ENCODE peak calls at places on chromosomes 3 and 15, in nine cellular contexts. One of them, this sample, is unnamed.

GRCh38 chr3:11510001-11510760 is 133.5 kb downstream of the VGLL4 start:
- DNase-seq in A549: no peak
- DNase-seq in pancreas: no peak
- DNase-seq in IMR-90: no peak
- DNase-seq in neural crest cell: peak; percentile 56
- DNase-seq in uterus: peak; percentile 61
- DNase-seq in BJ: no peak
- DNase-seq in fibroblast of lung: no peak
- DNase-seq in mesothelial cell of epicardium: no peak
- DNase-seq in this sample: peak; percentile 50

GRCh38 chr3:50156991-50157493 is 1.9 kb downstream of the SEMA3F start:
- DNase-seq in A549: no peak
- DNase-seq in pancreas: no peak
- DNase-seq in IMR-90: peak; percentile 40
- DNase-seq in neural crest cell: no peak
- DNase-seq in uterus: no peak
- DNase-seq in BJ: no peak
- DNase-seq in fibroblast of lung: peak; percentile 32
- DNase-seq in mesothelial cell of epicardium: no peak
- DNase-seq in this sample: peak; percentile 65

GRCh38 chr3:39349080-39349479 is 19.6 kb downstream of the CCR8 start:
- DNase-seq in A549: no peak
- DNase-seq in pancreas: no peak
- DNase-seq in IMR-90: no peak
- DNase-seq in neural crest cell: no peak
- DNase-seq in uterus: no peak
- DNase-seq in BJ: no peak
- DNase-seq in fibroblast of lung: no peak
- DNase-seq in mesothelial cell of epicardium: no peak
- DNase-seq in this sample: no peak

GRCh38 chr3:71238267-71238985 is 345.1 kb downstream of the FOXP1 start:
- DNase-seq in A549: no peak
- DNase-seq in pancreas: no peak
- DNase-seq in IMR-90: peak; percentile 16
- DNase-seq in neural crest cell: no peak
- DNase-seq in uterus: no peak
- DNase-seq in BJ: no peak
- DNase-seq in fibroblast of lung: no peak
- DNase-seq in mesothelial cell of epicardium: no peak
- DNase-seq in this sample: no peak

GRCh38 chr3:71074416-71074815 is 509.1 kb downstream of the FOXP1 start:
- DNase-seq in A549: no peak
- DNase-seq in pancreas: no peak
- DNase-seq in IMR-90: peak; percentile 43
- DNase-seq in neural crest cell: no peak
- DNase-seq in uterus: no peak
- DNase-seq in BJ: no peak
- DNase-seq in fibroblast of lung: peak; percentile 45
- DNase-seq in mesothelial cell of epicardium: no peak
- DNase-seq in this sample: no peak

GRCh38 chr15:28147827-28148226 is 48.7 kb upstream of the OCA2 start:
- DNase-seq in A549: no peak
- DNase-seq in pancreas: no peak
- DNase-seq in IMR-90: no peak
- DNase-seq in neural crest cell: no peak
- DNase-seq in uterus: no peak
- DNase-seq in BJ: no peak
- DNase-seq in fibroblast of lung: no peak
- DNase-seq in mesothelial cell of epicardium: no peak
- DNase-seq in this sample: no peak

GRCh38 chr3:170178631-170179030 is 2.9 kb downstream of the PHC3 start:
- DNase-seq in A549: no peak
- DNase-seq in pancreas: no peak
- DNase-seq in IMR-90: no peak
- DNase-seq in neural crest cell: no peak
- DNase-seq in uterus: no peak
- DNase-seq in BJ: no peak
- DNase-seq in fibroblast of lung: no peak
- DNase-seq in mesothelial cell of epicardium: no peak
- DNase-seq in this sample: no peak

GRCh38 chr3:45565341-45565740 is 29.2 kb upstream of the LIMD1 start:
- DNase-seq in A549: no peak
- DNase-seq in pancreas: no peak
- DNase-seq in IMR-90: no peak
- DNase-seq in neural crest cell: no peak
- DNase-seq in uterus: no peak
- DNase-seq in BJ: no peak
- DNase-seq in fibroblast of lung: no peak
- DNase-seq in mesothelial cell of epicardium: no peak
- DNase-seq in this sample: no peak

GRCh38 chr3:126005951-126006350 is 37.0 kb downstream of the ROPN1B start:
- DNase-seq in A549: no peak
- DNase-seq in pancreas: no peak
- DNase-seq in IMR-90: peak; percentile 82
- DNase-seq in neural crest cell: no peak
- DNase-seq in uterus: no peak
- DNase-seq in BJ: peak; percentile 51
- DNase-seq in fibroblast of lung: peak; percentile 74
- DNase-seq in mesothelial cell of epicardium: no peak
- DNase-seq in this sample: no peak

GRCh38 chr3:102181202-102181920 is 253.5 kb upstream of the ZPLD1 start:
- DNase-seq in A549: peak; percentile 75
- DNase-seq in pancreas: peak; percentile 31
- DNase-seq in IMR-90: peak; percentile 88
- DNase-seq in neural crest cell: no peak
- DNase-seq in uterus: no peak
- DNase-seq in BJ: peak; percentile 53
- DNase-seq in fibroblast of lung: peak; percentile 86
- DNase-seq in mesothelial cell of epicardium: no peak
- DNase-seq in this sample: no peak

GRCh38 chr3:188635258-188636038 is 481.5 kb downstream of the LPP start:
- DNase-seq in A549: no peak
- DNase-seq in pancreas: peak; percentile 19
- DNase-seq in IMR-90: peak; percentile 80
- DNase-seq in neural crest cell: no peak
- DNase-seq in uterus: no peak
- DNase-seq in BJ: peak; percentile 19
- DNase-seq in fibroblast of lung: peak; percentile 81
- DNase-seq in mesothelial cell of epicardium: no peak
- DNase-seq in this sample: no peak

GRCh38 chr15:98147415-98147814 is 186.9 kb downstream of the ARRDC4 start:
- DNase-seq in A549: no peak
- DNase-seq in pancreas: no peak
- DNase-seq in IMR-90: no peak
- DNase-seq in neural crest cell: no peak
- DNase-seq in uterus: no peak
- DNase-seq in BJ: no peak
- DNase-seq in fibroblast of lung: no peak
- DNase-seq in mesothelial cell of epicardium: no peak
- DNase-seq in this sample: no peak

GRCh38 chr15:36291501-36291900 is 287.9 kb upstream of the CDIN1 start:
- DNase-seq in A549: no peak
- DNase-seq in pancreas: no peak
- DNase-seq in IMR-90: no peak
- DNase-seq in neural crest cell: no peak
- DNase-seq in uterus: no peak
- DNase-seq in BJ: no peak
- DNase-seq in fibroblast of lung: no peak
- DNase-seq in mesothelial cell of epicardium: no peak
- DNase-seq in this sample: no peak

GRCh38 chr15:41506796-41507341 is 6.8 kb downstream of the LTK start:
- DNase-seq in A549: no peak
- DNase-seq in pancreas: no peak
- DNase-seq in IMR-90: no peak
- DNase-seq in neural crest cell: no peak
- DNase-seq in uterus: no peak
- DNase-seq in BJ: no peak
- DNase-seq in fibroblast of lung: no peak
- DNase-seq in mesothelial cell of epicardium: no peak
- DNase-seq in this sample: no peak

GRCh38 chr15:98734472-98735284 is 86.3 kb downstream of the IGF1R start:
- DNase-seq in A549: no peak
- DNase-seq in pancreas: no peak
- DNase-seq in IMR-90: peak; percentile 48
- DNase-seq in neural crest cell: no peak
- DNase-seq in uterus: no peak
- DNase-seq in BJ: no peak
- DNase-seq in fibroblast of lung: no peak
- DNase-seq in mesothelial cell of epicardium: no peak
- DNase-seq in this sample: no peak

GRCh38 chr15:78616506-78616905 is 4.3 kb downstream of the CHRNA3 start:
- DNase-seq in A549: no peak
- DNase-seq in pancreas: no peak
- DNase-seq in IMR-90: no peak
- DNase-seq in neural crest cell: no peak
- DNase-seq in uterus: no peak
- DNase-seq in BJ: no peak
- DNase-seq in fibroblast of lung: no peak
- DNase-seq in mesothelial cell of epicardium: no peak
- DNase-seq in this sample: no peak
- TF ChIP-seq CTCF in A549: no peak
- TF ChIP-seq CTCF in pancreas: no peak
- TF ChIP-seq CTCF in IMR-90: no peak
- TF ChIP-seq CTCF in neural crest cell: no peak
- TF ChIP-seq CTCF in uterus: no peak
- TF ChIP-seq CTCF in BJ: no peak
- TF ChIP-seq CTCF in fibroblast of lung: no peak
- TF ChIP-seq CTCF in mesothelial cell of epicardium: no peak
- TF ChIP-seq CTCF in this sample: no peak

GRCh38 chr3:27910456-27910855 is 188.3 kb upstream of the EOMES start:
- DNase-seq in A549: no peak
- DNase-seq in pancreas: no peak
- DNase-seq in IMR-90: no peak
- DNase-seq in neural crest cell: no peak
- DNase-seq in uterus: peak; percentile 13
- DNase-seq in BJ: no peak
- DNase-seq in fibroblast of lung: no peak
- DNase-seq in mesothelial cell of epicardium: no peak
- DNase-seq in this sample: no peak

GRCh38 chr3:27914199-27914598 is 192.1 kb upstream of the EOMES start:
- DNase-seq in A549: peak; percentile 18
- DNase-seq in pancreas: no peak
- DNase-seq in IMR-90: no peak
- DNase-seq in neural crest cell: no peak
- DNase-seq in uterus: no peak
- DNase-seq in BJ: no peak
- DNase-seq in fibroblast of lung: no peak
- DNase-seq in mesothelial cell of epicardium: no peak
- DNase-seq in this sample: no peak
- TF ChIP-seq CTCF in A549: peak; percentile 5
- TF ChIP-seq CTCF in pancreas: no peak
- TF ChIP-seq CTCF in IMR-90: no peak
- TF ChIP-seq CTCF in neural crest cell: no peak
- TF ChIP-seq CTCF in uterus: no peak
- TF ChIP-seq CTCF in BJ: no peak
- TF ChIP-seq CTCF in fibroblast of lung: no peak
- TF ChIP-seq CTCF in mesothelial cell of epicardium: no peak
- TF ChIP-seq CTCF in this sample: no peak

GRCh38 chr3:160643994-160644393 is 33.0 kb upstream of the ARL14 start:
- DNase-seq in A549: no peak
- DNase-seq in pancreas: no peak
- DNase-seq in IMR-90: peak; percentile 17
- DNase-seq in neural crest cell: no peak
- DNase-seq in uterus: no peak
- DNase-seq in BJ: no peak
- DNase-seq in fibroblast of lung: no peak
- DNase-seq in mesothelial cell of epicardium: no peak
- DNase-seq in this sample: no peak
- TF ChIP-seq CTCF in A549: no peak
- TF ChIP-seq CTCF in pancreas: no peak
- TF ChIP-seq CTCF in IMR-90: peak; percentile 26
- TF ChIP-seq CTCF in neural crest cell: peak; percentile 38
- TF ChIP-seq CTCF in uterus: no peak
- TF ChIP-seq CTCF in BJ: no peak
- TF ChIP-seq CTCF in fibroblast of lung: no peak
- TF ChIP-seq CTCF in mesothelial cell of epicardium: no peak
- TF ChIP-seq CTCF in this sample: peak; percentile 11

GRCh38 chr3:49131576-49131975 is 1.3 kb downstream of the LAMB2 start:
- DNase-seq in A549: no peak
- DNase-seq in pancreas: no peak
- DNase-seq in IMR-90: no peak
- DNase-seq in neural crest cell: no peak
- DNase-seq in uterus: no peak
- DNase-seq in BJ: no peak
- DNase-seq in fibroblast of lung: no peak
- DNase-seq in mesothelial cell of epicardium: no peak
- DNase-seq in this sample: no peak

GRCh38 chr3:49132073-49132436 is 795 bp downstream of the LAMB2 start:
- DNase-seq in A549: no peak
- DNase-seq in pancreas: no peak
- DNase-seq in IMR-90: no peak
- DNase-seq in neural crest cell: no peak
- DNase-seq in uterus: no peak
- DNase-seq in BJ: no peak
- DNase-seq in fibroblast of lung: no peak
- DNase-seq in mesothelial cell of epicardium: no peak
- DNase-seq in this sample: no peak

GRCh38 chr3:49131040-49131439 is 1.8 kb downstream of the LAMB2 start:
- DNase-seq in A549: no peak
- DNase-seq in pancreas: no peak
- DNase-seq in IMR-90: no peak
- DNase-seq in neural crest cell: no peak
- DNase-seq in uterus: no peak
- DNase-seq in BJ: no peak
- DNase-seq in fibroblast of lung: no peak
- DNase-seq in mesothelial cell of epicardium: no peak
- DNase-seq in this sample: no peak

GRCh38 chr3:49133226-49133951 is 539 bp upstream of the LAMB2 start:
- DNase-seq in A549: peak; percentile 81
- DNase-seq in pancreas: peak; percentile 83
- DNase-seq in IMR-90: peak; percentile 85
- DNase-seq in neural crest cell: peak; percentile 69
- DNase-seq in uterus: peak; percentile 87
- DNase-seq in BJ: peak; percentile 54
- DNase-seq in fibroblast of lung: peak; percentile 93
- DNase-seq in mesothelial cell of epicardium: peak; percentile 64
- DNase-seq in this sample: peak; percentile 84

DNA sequence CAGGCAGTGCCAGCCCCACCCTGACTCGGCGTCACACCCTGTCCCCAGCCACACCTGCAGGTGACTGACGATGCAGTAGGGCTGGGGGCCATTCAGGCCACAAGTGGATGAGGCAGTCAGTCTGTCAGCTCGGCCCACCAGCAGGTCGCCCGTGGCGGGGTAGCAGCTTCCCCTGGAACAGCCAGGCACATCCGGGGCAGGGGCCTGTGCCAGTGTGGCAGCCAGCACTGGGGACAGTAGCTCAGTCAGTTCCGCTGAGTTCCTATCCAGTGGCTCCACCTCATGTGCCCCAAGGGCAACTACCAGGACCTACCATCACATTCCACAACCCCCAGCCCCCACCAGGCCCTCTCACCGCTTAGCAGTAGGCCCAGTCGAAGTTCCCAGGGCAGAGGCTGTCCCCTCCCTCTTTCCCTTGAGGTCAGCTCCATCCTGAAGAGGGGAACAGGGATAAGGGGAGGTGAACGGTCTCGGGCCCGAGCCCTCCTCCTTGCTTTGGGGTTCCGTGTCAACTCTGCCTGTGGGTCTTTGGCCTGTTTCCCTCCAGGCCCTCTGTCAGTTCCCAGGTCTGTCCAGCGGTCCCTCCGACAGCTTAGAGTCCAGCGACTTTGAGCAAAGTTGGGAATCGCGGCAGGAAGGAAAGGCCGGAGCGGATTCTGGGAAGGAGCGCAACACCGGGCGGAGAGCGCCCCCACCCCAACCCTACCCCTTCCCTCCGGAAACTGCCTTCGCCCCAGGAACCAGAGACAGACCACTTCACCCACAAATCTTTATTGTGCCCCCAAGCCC is at the start of gene LAMB2:
- DNase-seq in A549: peak; percentile 67
- DNase-seq in pancreas: peak; percentile 71
- DNase-seq in IMR-90: peak; percentile 74
- DNase-seq in neural crest cell: peak; percentile 65
- DNase-seq in uterus: peak; percentile 82
- DNase-seq in BJ: peak; percentile 31
- DNase-seq in fibroblast of lung: peak; percentile 86
- DNase-seq in mesothelial cell of epicardium: no peak
- DNase-seq in this sample: peak; percentile 73
- TF ChIP-seq CTCF in A549: peak; percentile 16
- TF ChIP-seq CTCF in pancreas: no peak
- TF ChIP-seq CTCF in IMR-90: no peak
- TF ChIP-seq CTCF in neural crest cell: peak; percentile 17
- TF ChIP-seq CTCF in uterus: peak; percentile 12
- TF ChIP-seq CTCF in BJ: peak; percentile 24
- TF ChIP-seq CTCF in fibroblast of lung: no peak
- TF ChIP-seq CTCF in mesothelial cell of epicardium: no peak
- TF ChIP-seq CTCF in this sample: no peak